ENCODE peak calls at places on chromosomes 12 and 14, in seven cellular contexts. T is Peyer's patch, B is astrocyte of the spinal cord, I is GM23248, P is HCT116, A is GM12865, L is bronchial epithelial cell. G is an unnamed sample.

GRCh38 chr14:53934778-53935414 is 21.7 kb downstream of the BMP4 start:
- DNase-seq in A (no peak), P (no peak), T (no peak), B (no peak), L (no peak), I (no peak), G (no peak)

GRCh38 chr14:89452281-89452680 is 35.2 kb upstream of the FOXN3 start:
- DNase-seq in P (no peak), L (no peak), T (no peak), B (no peak), A (no peak), I (no peak), G (peak; percentile 36)

GRCh38 chr12:76786986-76787385 is 23.1 kb downstream of the ZDHHC17 start:
- DNase-seq in A (no peak), T (no peak), B (no peak), P (no peak), L (no peak), I (no peak), G (no peak)

GRCh38 chr12:93032748-93033147 is 103.7 kb upstream of the EEA1 start:
- DNase-seq in L (no peak), I (no peak), P (no peak), A (no peak), T (no peak), B (no peak), G (no peak)

GRCh38 chr12:16449459-16449858 is 102.0 kb downstream of the MGST1 start:
- DNase-seq in T (no peak), L (no peak), I (no peak), P (no peak), B (no peak), A (no peak), G (no peak)

GRCh38 chr12:28781671-28782652 is 367.1 kb upstream of the FAR2 start:
- DNase-seq in L (no peak), T (no peak), P (no peak), I (no peak), A (no peak), B (no peak), G (no peak)

GRCh38 chr12:20695232-20695631 is at the start of gene SLCO1C1:
- DNase-seq in B (no peak), T (no peak), A (no peak), P (no peak), L (no peak), I (no peak), G (no peak)

GRCh38 chr12:6946033-6946919 is 2.5 kb downstream of the C12orf57 start:
- DNase-seq in I (no peak), T (peak; percentile 84), P (peak; percentile 96), B (no peak), A (peak; percentile 93), L (peak; percentile 96), G (no peak)

GRCh38 chr12:31877884-31878283 is 81.3 kb upstream of the RESF1 start:
- DNase-seq in I (no peak), T (no peak), B (no peak), A (no peak), L (no peak), P (no peak), G (no peak)

GRCh38 chr14:90446405-90446804 is 49.6 kb downstream of the CALM1 start:
- DNase-seq in L (peak; percentile 30), T (no peak), B (no peak), P (no peak), A (no peak), I (no peak), G (no peak)

GRCh38 chr14:94680498-94681288 is 68.5 kb downstream of the SERPINA3 start:
- DNase-seq in B (no peak), I (no peak), A (no peak), L (no peak), P (no peak), T (no peak), G (peak; percentile 41)

GRCh38 chr12:131755305-131756113 is 44.6 kb downstream of the SFSWAP start:
- DNase-seq in I (peak; percentile 39), T (no peak), L (peak; percentile 30), A (peak; percentile 59), P (peak; percentile 47), B (no peak), G (no peak)

GRCh38 chr14:101947577-101947903 is 16.8 kb upstream of the DYNC1H1 start:
- DNase-seq in T (no peak), I (no peak), B (no peak), L (no peak), A (peak; percentile 31), P (no peak), G (no peak)

GRCh38 chr12:107600596-107601144 is 84.9 kb upstream of the PWP1 start:
- DNase-seq in T (no peak), P (no peak), L (no peak), I (no peak), B (no peak), A (no peak), G (no peak)

GRCh38 chr14:61113561-61113960 is 132.5 kb downstream of the SLC38A6 start:
- DNase-seq in A (no peak), T (no peak), B (no peak), I (no peak), L (no peak), P (no peak), G (no peak)

GRCh38 chr12:127150479-127150878 is 1116.5 kb upstream of the TMEM132C start:
- DNase-seq in B (no peak), A (no peak), T (no peak), P (no peak), I (no peak), L (no peak), G (no peak)

GRCh38 chr12:122366685-122367475 is 55.6 kb downstream of the CLIP1 start:
- DNase-seq in I (peak; percentile 98), P (peak; percentile 78), T (no peak), A (no peak), B (peak; percentile 85), L (peak; percentile 94), G (peak; percentile 91)

GRCh38 chr14:39396448-39396847 is 35.8 kb downstream of the FBXO33 start:
- DNase-seq in P (no peak), T (no peak), B (peak; percentile 12), A (no peak), I (peak; percentile 63), L (peak; percentile 21), G (no peak)

GRCh38 chr12:1691123-1692007 is 495 bp downstream of the ADIPOR2 start:
- DNase-seq in T (peak; percentile 31), P (no peak), L (peak; percentile 36), A (peak; percentile 60), I (peak; percentile 65), B (peak; percentile 11), G (peak; percentile 78)

GRCh38 chr12:12823308-12823707 is 10.2 kb downstream of the DDX47 start:
- DNase-seq in I (peak; percentile 61), L (peak; percentile 87), A (no peak), T (no peak), P (no peak), B (peak; percentile 58), G (no peak)

GRCh38 chr12:120367924-120368788 is 808 bp downstream of the MSI1 start:
- DNase-seq in T (no peak), P (no peak), L (no peak), I (peak; percentile 41), B (no peak), A (no peak), G (no peak)

GRCh38 chr14:90785474-90785873 is 30.8 kb downstream of the TTC7B start:
- DNase-seq in I (peak; percentile 24), P (peak; percentile 12), B (peak; percentile 12), A (no peak), T (no peak), L (no peak), G (peak; percentile 77)

GRCh38 chr12:41509655-41510054 is 321.5 kb downstream of the PDZRN4 start:
- DNase-seq in B (no peak), L (no peak), P (no peak), A (no peak), T (no peak), I (no peak), G (no peak)

GRCh38 chr14:80124794-80125193 is 86.5 kb downstream of the DIO2 start:
- DNase-seq in B (no peak), T (no peak), P (no peak), A (no peak), I (no peak), L (peak; percentile 62), G (no peak)

GRCh38 chr12:5083955-5084849 is 40.5 kb downstream of the KCNA5 start:
- DNase-seq in T (no peak), L (peak; percentile 56), B (peak; percentile 73), I (peak; percentile 67), A (peak; percentile 67), P (peak; percentile 28), G (no peak)

GRCh38 chr12:59600174-59600573 is 4.3 kb downstream of the SLC16A7 start:
- DNase-seq in L (no peak), P (no peak), A (no peak), I (peak; percentile 84), B (no peak), T (no peak), G (no peak)

GRCh38 chr12:57904848-57905811 is 36.2 kb upstream of the ATP23 start:
- DNase-seq in P (peak; percentile 89), B (peak; percentile 88), T (peak; percentile 77), A (peak; percentile 89), L (peak; percentile 78), I (peak; percentile 92), G (peak; percentile 94)
- H3K4me3 ChIP-seq in P (no peak overlapping the region), B (no peak overlapping the region), T (no peak overlapping the region), A (no peak overlapping the region), L (no peak overlapping the region), I (peak overlapping the region; percentile 21), G (no peak overlapping the region)

GRCh38 chr12:54008260-54008552 is 579 bp upstream of the HOXC8 start:
- DNase-seq in I (no peak), A (no peak), P (no peak), T (no peak), B (no peak), L (no peak), G (no peak)
- H3K4me3 ChIP-seq in I (peak overlapping the region; percentile 91), A (no peak overlapping the region), P (no peak overlapping the region), T (no peak overlapping the region), B (peak overlapping the region; percentile 21), L (no peak overlapping the region), G (no peak overlapping the region)

GRCh38 chr12:109130297-109130696 is 13.9 kb downstream of the ACACB start:
- DNase-seq in A (no peak), P (no peak), T (no peak), B (no peak), L (no peak), I (no peak), G (peak; percentile 45)

GRCh38 chr12:109131522-109132050 is 15.2 kb downstream of the ACACB start:
- DNase-seq in A (no peak), L (no peak), T (no peak), B (no peak), I (peak; percentile 58), P (no peak), G (peak; percentile 82)

GRCh38 chr12:109134186-109134917 is 18.0 kb downstream of the ACACB start:
- DNase-seq in A (no peak), I (peak; percentile 56), P (peak; percentile 27), B (no peak), T (no peak), L (peak; percentile 9), G (peak; percentile 68)

GRCh38 chr12:109127533-109128242 is 11.3 kb downstream of the ACACB start:
- DNase-seq in B (no peak), L (no peak), T (no peak), I (no peak), A (no peak), P (no peak), G (peak; percentile 46)

GRCh38 chr12:109130755-109131521 is 14.6 kb downstream of the ACACB start:
- DNase-seq in L (no peak), B (no peak), P (peak; percentile 10), T (no peak), A (no peak), I (peak; percentile 49), G (peak; percentile 74)
- H3K4me3 ChIP-seq in L (no peak overlapping the region), B (no peak overlapping the region), P (no peak overlapping the region), T (peak overlapping the region; percentile 10), A (no peak overlapping the region), I (no peak overlapping the region), G (no peak overlapping the region)

GRCh38 chr12:65171870-65172269 is 2.5 kb downstream of the LEMD3 start:
- DNase-seq in B (no peak), T (no peak), A (peak; percentile 42), P (no peak), L (peak; percentile 54), I (peak; percentile 15), G (no peak)
- H3K4me3 ChIP-seq in B (peak overlapping the region; percentile 87), T (peak overlapping the region; percentile 78), A (peak overlapping the region; percentile 94), P (no peak overlapping the region), L (peak overlapping the region; percentile 96), I (peak overlapping the region; percentile 98), G (peak overlapping the region; percentile 8)